ENCODE peak calls at places on chromosome 7, in eight cellular contexts. B is body of pancreas, I is adrenal gland, D is fibroblast of lung, W is brain microvascular endothelial cell, O is MM.1S, A is HCT116, L is neural progenitor cell. V is an unnamed sample. For H3K36me3, the result is how much of the 10 kb centered on the place peaks cover.

GRCh38 chr7:106891545-106892410 is 26.7 kb downstream of the PIK3CG start:
- DNase-seq in A (no peak), O (peak), I (no peak), B (no peak), W (no peak), D (no peak), L (peak), V (no peak)

GRCh38 chr7:88758355-88759215 is 915 bp upstream of the ZNF804B start:
- DNase-seq in I (peak), L (peak), W (no peak), D (no peak), O (peak), A (no peak), B (peak), V (peak)

GRCh38 chr7:81294897-81295515 is 376.2 kb upstream of the SEMA3C start:
- DNase-seq in A (no peak), D (no peak), O (no peak), W (no peak), L (no peak), B (no peak), I (no peak), V (no peak)

GRCh38 chr7:87058739-87059524 is 522 bp downstream of the ELAPOR2 start:
- DNase-seq in I (no peak), W (no peak), A (no peak), B (peak), D (no peak), L (peak), O (peak), V (no peak)

GRCh38 chr7:120464104-120464503 is 191.1 kb downstream of the KCND2 start:
- DNase-seq in A (no peak), L (no peak), W (no peak), B (no peak), D (no peak), I (no peak), O (no peak), V (no peak)

GRCh38 chr7:1210979-1211608 is 21.6 kb upstream of the UNCX start:
- DNase-seq in O (no peak), A (no peak), L (no peak), I (no peak), B (no peak), W (no peak), D (no peak), V (no peak)

GRCh38 chr7:111741811-111742240 is 179.5 kb upstream of the IMMP2L start:
- DNase-seq in L (peak), I (peak), O (peak), A (peak), W (peak), B (peak), D (peak), V (no peak)

GRCh38 chr7:45573636-45574470 is at the start of gene ADCY1:
- DNase-seq in W (no peak), L (peak), O (peak), D (no peak), B (no peak), A (no peak), I (no peak), V (peak)

GRCh38 chr7:142553216-142553615 is 196.1 kb upstream of the PRSS1 start:
- DNase-seq in W (no peak), O (no peak), B (no peak), L (no peak), D (no peak), I (no peak), A (no peak), V (no peak)

GRCh38 chr7:2012044-2012900 is 220.5 kb downstream of the MAD1L1 start:
- DNase-seq in B (no peak), L (no peak), W (no peak), O (no peak), D (no peak), A (no peak), I (no peak), V (no peak)

GRCh38 chr7:20778063-20778721 is 8.5 kb downstream of the SP8 start:
- DNase-seq in B (peak), O (peak), D (no peak), A (no peak), W (no peak), L (peak), I (peak), V (peak)

GRCh38 chr7:154579711-154580110 is 423.2 kb downstream of the PAXIP1 start:
- DNase-seq in W (no peak), B (no peak), D (no peak), A (no peak), L (no peak), I (no peak), O (no peak), V (no peak)

GRCh38 chr7:16422917-16423316 is 1.6 kb upstream of the CRPPA start:
- DNase-seq in O (no peak), I (no peak), L (peak), W (no peak), B (no peak), A (no peak), D (no peak), V (no peak)

GRCh38 chr7:115145512-115145911 is 223.6 kb downstream of the MDFIC start:
- DNase-seq in B (no peak), O (no peak), A (no peak), I (no peak), L (no peak), W (no peak), D (peak), V (peak)

GRCh38 chr7:23277359-23277989 is 21.7 kb upstream of the MALSU1 start:
- DNase-seq in A (peak), B (peak), W (peak), L (peak), D (peak), O (peak), I (peak), V (peak)

GRCh38 chr7:1724118-1724910 is 54.2 kb downstream of the ELFN1 start:
- DNase-seq in W (no peak), L (no peak), B (no peak), D (no peak), I (no peak), A (no peak), O (no peak), V (no peak)

GRCh38 chr7:103380395-103381191 is 33.1 kb downstream of the PSMC2 start:
- DNase-seq in I (no peak), B (no peak), D (no peak), L (no peak), A (no peak), O (no peak), W (no peak), V (no peak)

GRCh38 chr7:44511863-44512468 is 21.5 kb upstream of the NUDCD3 start:
- DNase-seq in O (no peak), B (no peak), D (no peak), L (no peak), I (no peak), A (no peak), W (no peak), V (no peak)

GRCh38 chr7:70812511-70812910 is 319.4 kb upstream of the GALNT17 start:
- DNase-seq in B (no peak), L (peak), W (no peak), A (no peak), D (no peak), I (no peak), O (no peak), V (no peak)

GRCh38 chr7:70808876-70809275 is 323.1 kb upstream of the GALNT17 start:
- DNase-seq in O (no peak), B (no peak), D (no peak), L (no peak), W (no peak), A (no peak), I (no peak), V (no peak)

GRCh38 chr7:70810558-70811139 is 321.3 kb upstream of the GALNT17 start:
- DNase-seq in I (no peak), O (no peak), A (no peak), B (no peak), D (no peak), L (no peak), W (no peak), V (no peak)

GRCh38 chr7:70805360-70805759 is 326.6 kb upstream of the GALNT17 start:
- DNase-seq in L (no peak), B (no peak), I (no peak), D (no peak), A (no peak), W (no peak), O (no peak), V (peak)

DNA sequence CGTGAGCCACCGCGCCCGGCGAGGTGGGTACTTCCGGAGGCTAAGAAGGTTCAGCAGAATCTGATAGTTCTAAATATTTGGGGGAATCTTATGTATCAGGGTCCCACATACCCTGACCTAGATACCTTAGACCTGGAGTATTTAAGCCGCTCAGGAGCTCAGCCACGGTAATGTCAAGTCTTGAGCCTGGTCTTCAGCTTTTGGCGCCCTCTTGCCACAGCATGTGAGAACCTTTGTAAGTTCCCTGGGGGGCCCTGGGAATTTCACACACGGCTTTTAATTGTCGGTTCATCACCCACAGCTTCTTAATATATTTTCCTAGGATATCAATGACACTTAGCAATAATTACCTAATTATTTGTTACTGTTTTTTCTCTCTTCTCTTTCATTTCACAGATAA is 324.3 kb upstream of the GALNT17 start:
- DNase-seq in O (no peak), B (no peak), A (no peak), I (no peak), L (no peak), W (no peak), D (no peak), V (no peak)
- TF ChIP-seq CTCF in O (no peak), B (no peak), A (no peak), I (no peak), L (no peak), W (no peak), D (no peak), V (no peak)

GRCh38 chr7:94420321-94420720 is 25.6 kb downstream of the COL1A2 start:
- DNase-seq in O (no peak), D (no peak), W (no peak), A (no peak), I (no peak), B (no peak), L (no peak), V (no peak)
- H3K36me3 ChIP-seq in O (under half), D (under half), W (half or more), A (under half), I (under half), B (under half), L (under half), V (under half)

DNA sequence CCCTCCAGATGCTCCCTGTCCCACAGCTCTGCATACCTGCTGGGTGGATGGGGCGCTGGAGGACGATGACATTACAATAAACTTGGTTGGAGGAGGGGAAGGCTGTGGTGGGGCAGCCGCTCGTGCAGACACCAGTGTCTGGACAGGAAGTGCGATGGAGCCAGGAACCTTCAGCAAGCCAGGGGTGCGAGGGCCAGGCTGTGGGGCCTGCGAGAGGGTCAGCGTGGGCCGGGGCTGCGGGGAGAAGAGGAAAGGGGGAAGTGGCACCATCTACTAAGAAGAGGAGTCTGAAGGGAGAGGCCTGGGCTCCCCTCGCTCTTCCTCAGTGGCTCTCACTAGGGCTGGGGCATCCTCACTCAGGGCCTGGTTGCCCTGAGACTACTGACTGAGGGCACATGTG is 6.4 kb downstream of the AP4M1 start:
- DNase-seq in D (no peak), B (no peak), L (no peak), W (no peak), I (no peak), A (no peak), O (no peak), V (no peak)
- H3K4me3 ChIP-seq in D (no peak), B (no peak), L (no peak), W (no peak), I (no peak), A (no peak), O (no peak), V (no peak)

GRCh38 chr7:95893484-95893883 is 121.1 kb downstream of the DYNC1I1 start:
- DNase-seq in B (no peak), A (no peak), W (no peak), O (no peak), I (no peak), L (no peak), D (no peak), V (no peak)
- TF ChIP-seq CTCF in B (no peak), A (no peak), W (no peak), O (no peak), I (no peak), L (no peak), D (no peak), V (no peak)

GRCh38 chr7:99011341-99011705 is 132.6 kb downstream of the SMURF1 start:
- DNase-seq in B (peak), O (no peak), A (no peak), D (no peak), L (no peak), I (no peak), W (no peak), V (no peak)
- H3K36me3 ChIP-seq in B (under half), O (under half), A (under half), D (under half), L (under half), I (under half), W (half or more), V (under half)